ENCODE peak calls at places on chromosome X, in six cellular contexts. Z is stomach, J is left lung, N is dorsolateral prefrontal cortex, E is fibroblast of the aortic adventitia, M is lung. L is an unnamed sample.

GRCh38 chrX:54921427-54922021 is 900 bp downstream of the TRO start:
- DNase-seq in E (peak; percentile 77), N (peak; percentile 77), J (peak; percentile 36), Z (no peak), M (no peak), L (peak; percentile 59)

GRCh38 chrX:115650916-115651315 is 89.9 kb downstream of the PLS3 start:
- DNase-seq in J (no peak), N (no peak), Z (peak; percentile 31), M (peak; percentile 32), E (peak; percentile 63), L (peak; percentile 42)

GRCh38 chrX:27966955-27967354 is 14.3 kb downstream of the DCAF8L1 start:
- DNase-seq in Z (no peak), E (peak; percentile 71), M (peak; percentile 30), J (no peak), N (no peak), L (peak; percentile 68)

GRCh38 chrX:40176256-40176978 is 78.7 kb upstream of the BCOR start:
- DNase-seq in E (no peak), N (no peak), J (peak; percentile 92), M (peak; percentile 69), Z (peak; percentile 70), L (peak; percentile 35)

GRCh38 chrX:123860983-123861382 is 1.1 kb downstream of the XIAP start:
- DNase-seq in M (no peak), J (no peak), N (no peak), Z (no peak), E (peak; percentile 55), L (peak; percentile 41)

GRCh38 chrX:47707031-47707780 is 48.2 kb upstream of the UXT start:
- DNase-seq in M (no peak), E (peak; percentile 33), J (no peak), N (no peak), Z (no peak), L (peak; percentile 73)

GRCh38 chrX:19334945-19335626 is 8.6 kb upstream of the PDHA1 start:
- DNase-seq in N (no peak), J (no peak), M (no peak), Z (no peak), E (no peak), L (peak; percentile 31)

GRCh38 chrX:18390941-18391538 is 34.4 kb upstream of the CDKL5 start:
- DNase-seq in J (no peak), Z (peak; percentile 83), N (no peak), E (peak; percentile 79), M (peak; percentile 64), L (peak; percentile 71)

GRCh38 chrX:122238801-122239200 is 945.3 kb upstream of the GRIA3 start:
- DNase-seq in J (no peak), M (no peak), Z (no peak), E (peak; percentile 12), N (no peak), L (peak; percentile 2)

GRCh38 chrX:106898462-106898861 is 4.7 kb downstream of the RIPPLY1 start:
- DNase-seq in M (no peak), E (peak; percentile 59), J (no peak), N (no peak), Z (no peak), L (peak; percentile 69)

GRCh38 chrX:30637874-30638793 is 15.1 kb upstream of the GK start:
- DNase-seq in Z (no peak), M (no peak), J (no peak), N (no peak), E (no peak), L (no peak)

DNA sequence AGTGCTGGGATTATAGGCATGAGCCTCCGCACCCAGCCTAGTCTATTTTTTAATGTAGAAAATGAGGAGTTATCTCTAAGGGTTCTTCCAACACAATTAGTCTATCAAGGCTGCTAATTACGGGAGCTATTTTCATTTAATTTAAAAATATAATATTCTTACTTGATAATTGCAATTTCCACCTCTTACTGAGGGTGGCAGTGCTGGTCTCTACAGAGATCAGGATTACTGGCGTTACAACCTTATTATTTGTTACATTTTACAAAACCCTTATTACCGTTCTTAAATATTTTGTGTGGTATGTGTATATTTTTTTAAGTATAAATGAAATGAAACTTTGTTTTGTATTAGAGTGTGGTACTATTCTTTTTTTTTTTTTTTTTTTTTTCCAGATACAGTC is 17.6 kb upstream of the GK start:
- DNase-seq in J (no peak), N (no peak), E (peak; percentile 33), Z (no peak), M (no peak), L (peak; percentile 36)
- TF ChIP-seq CTCF in J (peak; percentile 37), N (peak; percentile 31), E (peak; percentile 31), Z (no peak), M (peak; percentile 8), L (peak; percentile 53)

GRCh38 chrX:136147966-136148365 is 633 bp downstream of the FHL1 start:
- DNase-seq in Z (no peak), M (no peak), J (no peak), E (no peak), N (peak; percentile 47), L (no peak)
- H3K4me3 ChIP-seq in Z (peak overlapping the region; percentile 66), M (peak overlapping the region; percentile 60), J (peak overlapping the region; percentile 42), E (peak overlapping the region; percentile 58), N (peak overlapping the region; percentile 77), L (peak overlapping the region; percentile 64)

GRCh38 chrX:110320588-110320987 is 2.7 kb upstream of the AMMECR1 start:
- DNase-seq in Z (no peak), E (no peak), M (no peak), N (no peak), J (no peak), L (no peak)
- TF ChIP-seq CTCF in Z (no peak), E (no peak), M (no peak), N (no peak), J (no peak), L (no peak)

DNA sequence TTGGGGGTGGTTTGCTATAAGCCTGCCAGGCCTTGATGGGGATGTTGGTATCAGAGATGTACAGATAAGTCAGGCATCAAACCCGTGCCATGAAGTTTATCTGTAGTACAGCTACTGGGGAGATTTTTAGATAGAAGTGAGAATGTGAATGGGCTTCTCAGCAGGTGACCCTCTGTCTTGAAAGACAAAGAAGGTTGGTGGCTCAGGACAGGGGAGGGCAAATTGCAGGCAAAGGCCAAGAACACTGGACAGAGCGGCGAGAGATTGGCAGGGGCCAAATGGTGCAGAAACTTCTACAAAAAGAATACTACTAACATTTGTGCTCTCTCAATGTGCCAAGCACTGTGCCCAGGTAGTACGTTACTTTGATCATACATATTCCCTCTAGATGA is 1.9 kb upstream of the PIM2 start:
- DNase-seq in E (no peak), Z (no peak), J (no peak), N (no peak), M (no peak), L (no peak)
- H3K4me3 ChIP-seq in E (no peak overlapping the region), Z (no peak overlapping the region), J (no peak overlapping the region), N (no peak overlapping the region), M (no peak overlapping the region), L (no peak overlapping the region)

GRCh38 chrX:103441878-103442535 is 65.7 kb downstream of the BEX3 start:
- DNase-seq in M (no peak), J (no peak), E (no peak), N (no peak), Z (no peak), L (no peak)
- TF ChIP-seq CTCF in M (no peak), J (no peak), E (no peak), N (no peak), Z (no peak), L (no peak)

GRCh38 chrX:48833531-48834138 is 1.8 kb downstream of the PCSK1N start:
- DNase-seq in M (no peak), E (peak; percentile 4), J (no peak), N (no peak), Z (no peak), L (no peak)

GRCh38 chrX:48831909-48832291 is 3.5 kb downstream of the PCSK1N start:
- DNase-seq in J (no peak), E (no peak), Z (no peak), M (no peak), N (no peak), L (no peak)

GRCh38 chrX:48831136-48831908 is 4.1 kb downstream of the PCSK1N start:
- DNase-seq in E (no peak), Z (no peak), J (no peak), M (no peak), N (no peak), L (no peak)

GRCh38 chrX:48834383-48834709 is 1.1 kb downstream of the PCSK1N start:
- DNase-seq in Z (no peak), E (no peak), M (no peak), N (no peak), J (no peak), L (no peak)

GRCh38 chrX:48835524-48836329 is at the start of gene PCSK1N:
- DNase-seq in E (no peak), J (no peak), N (no peak), M (no peak), Z (no peak), L (no peak)
- H3K4me3 ChIP-seq in E (peak within 1 kb of the TSS; percentile 17), J (no peak within 1 kb of the TSS), N (peak within 1 kb of the TSS; percentile 75), M (no peak within 1 kb of the TSS), Z (peak within 1 kb of the TSS; percentile 29), L (no peak within 1 kb of the TSS)

GRCh38 chrX:84186603-84187358 is 1.2 kb downstream of the RPS6KA6 start:
- DNase-seq in Z (no peak), E (no peak), J (no peak), M (no peak), N (no peak), L (no peak)
- TF ChIP-seq CTCF in Z (no peak), E (no peak), J (no peak), M (no peak), N (no peak), L (no peak)

DNA sequence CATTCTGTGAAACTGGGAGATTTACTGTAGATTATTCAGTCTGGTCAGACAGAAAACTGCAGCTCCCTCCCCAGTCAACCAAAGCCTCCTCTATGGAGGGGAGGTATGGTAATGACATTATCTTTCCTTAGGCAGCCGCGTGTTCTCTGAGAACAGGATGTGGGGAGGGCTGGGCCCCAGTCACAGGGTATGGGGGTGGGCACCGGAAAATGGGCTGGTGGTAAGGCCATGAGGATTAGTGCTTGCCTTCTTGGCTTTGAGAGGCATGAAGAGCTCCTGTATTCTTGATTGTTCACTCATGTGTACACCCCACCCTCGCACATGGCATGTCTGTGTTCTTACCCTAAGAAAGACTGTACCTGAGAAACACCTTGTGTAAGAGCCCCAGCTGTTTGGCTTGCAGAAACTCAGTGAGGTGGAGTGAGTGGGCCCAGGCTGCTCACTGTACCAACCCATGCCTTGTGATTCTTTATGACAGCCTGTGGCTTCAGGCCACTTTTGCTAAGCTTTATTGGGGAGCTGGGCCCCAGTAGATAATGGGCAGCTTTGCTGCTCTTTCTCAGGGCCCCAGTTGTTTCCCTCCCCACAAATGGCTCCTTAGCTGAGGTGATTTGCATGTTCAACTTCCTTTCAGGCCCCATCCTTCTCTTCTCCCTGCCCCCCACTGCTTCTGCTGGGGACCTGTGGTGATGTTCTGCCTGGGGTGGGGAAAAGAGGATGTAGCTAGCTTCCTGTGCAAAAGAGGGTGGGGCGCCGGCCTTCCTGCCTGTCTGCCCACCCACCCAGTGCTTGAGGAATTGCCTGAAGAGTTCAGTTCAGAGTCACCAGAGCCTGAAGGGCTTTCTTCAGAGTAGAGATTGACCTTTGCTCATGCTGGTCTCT is 30.7 kb downstream of the MSN start:
- DNase-seq in N (no peak), J (peak; percentile 81), E (no peak), M (peak; percentile 58), Z (peak; percentile 37), L (peak; percentile 44)
- H3K4me3 ChIP-seq in N (no peak overlapping the region), J (no peak overlapping the region), E (no peak overlapping the region), M (no peak overlapping the region), Z (no peak overlapping the region), L (no peak overlapping the region)

L was measured in fibroblast of villous mesenchyme.